ENCODE peak calls at places on chromosomes 2 and 18, in ten cellular contexts. N is adrenal gland, V is A549, O is spleen, F is tibial artery, R is hepatocyte, K is transverse colon, B is colonic mucosa, H is Karpas-422, S is NT2/D1. L is an unnamed sample.

GRCh38 chr2:3075941-3076340 is 301.7 kb downstream of the EIPR1 start:
- DNase-seq in N (no peak), V (no peak), O (peak; percentile 43), F (no peak), R (no peak), K (no peak), B (no peak), H (no peak), S (no peak), L (no peak)

GRCh38 chr2:209472386-209472832 is 48.6 kb downstream of the MAP2 start:
- DNase-seq in N (no peak), V (peak; percentile 40), O (no peak), F (no peak), R (no peak), K (no peak), B (no peak), H (no peak), S (peak; percentile 16), L (no peak)

GRCh38 chr2:25168256-25169072 is at the start of gene POMC:
- DNase-seq in N (no peak), V (peak; percentile 24), O (peak; percentile 82), F (no peak), R (peak; percentile 58), K (peak; percentile 13), B (no peak), H (no peak), S (no peak), L (peak; percentile 32)

GRCh38 chr18:78240091-78240490 is 739.5 kb upstream of the SALL3 start:
- DNase-seq in N (no peak), V (no peak), O (no peak), F (no peak), R (no peak), K (no peak), B (no peak), H (no peak), S (no peak), L (no peak)

GRCh38 chr2:29322011-29322410 is 206.8 kb downstream of the CLIP4 start:
- DNase-seq in N (no peak), V (no peak), O (no peak), F (peak; percentile 10), R (no peak), K (no peak), B (no peak), H (no peak), S (no peak), L (no peak)

GRCh38 chr2:102438578-102438977 is 15.6 kb downstream of the IL18RAP start:
- DNase-seq in N (no peak), V (no peak), O (no peak), F (no peak), R (no peak), K (no peak), B (no peak), H (no peak), S (no peak), L (no peak)

GRCh38 chr2:235050992-235051351 is 99.2 kb downstream of the SH3BP4 start:
- DNase-seq in N (peak; percentile 66), V (peak; percentile 42), O (peak; percentile 75), F (peak; percentile 96), R (peak; percentile 78), K (peak; percentile 87), B (peak; percentile 92), H (peak; percentile 75), S (no peak), L (peak; percentile 90)

GRCh38 chr2:231315896-231316295 is 79.6 kb upstream of the B3GNT7 start:
- DNase-seq in N (no peak), V (no peak), O (no peak), F (no peak), R (no peak), K (no peak), B (no peak), H (peak; percentile 70), S (no peak), L (no peak)

GRCh38 chr2:83689402-83689801 is 769.7 kb downstream of the SUCLG1 start:
- DNase-seq in N (no peak), V (no peak), O (no peak), F (no peak), R (no peak), K (no peak), B (no peak), H (no peak), S (no peak), L (no peak)

GRCh38 chr2:9474361-9475117 is at the start of gene IAH1:
- DNase-seq in N (peak; percentile 79), V (peak; percentile 65), O (peak; percentile 93), F (peak; percentile 78), R (peak; percentile 71), K (peak; percentile 71), B (peak; percentile 66), H (peak; percentile 80), S (no peak), L (peak; percentile 69)

GRCh38 chr2:64617631-64618151 is 36.0 kb downstream of the SERTAD2 start:
- DNase-seq in N (no peak), V (no peak), O (no peak), F (no peak), R (no peak), K (no peak), B (no peak), H (no peak), S (no peak), L (no peak)

GRCh38 chr2:43387092-43388062 is 161.0 kb upstream of the ZFP36L2 start:
- DNase-seq in N (no peak), V (no peak), O (no peak), F (no peak), R (no peak), K (peak; percentile 15), B (no peak), H (no peak), S (no peak), L (no peak)

GRCh38 chr2:241638940-241639339 is 1.4 kb downstream of the ATG4B start:
- DNase-seq in N (no peak), V (no peak), O (peak; percentile 83), F (no peak), R (no peak), K (no peak), B (no peak), H (no peak), S (no peak), L (no peak)
- H3K4me3 ChIP-seq in N (no peak overlapping the region), V (peak overlapping the region; percentile 88), O (no peak overlapping the region), F (no peak overlapping the region), R (peak overlapping the region; percentile 93), K (no peak overlapping the region), B (no peak overlapping the region), H (peak overlapping the region; percentile 84), S (no peak overlapping the region), L (no peak overlapping the region)

GRCh38 chr18:10225300-10225699 is 229.1 kb upstream of the APCDD1 start:
- DNase-seq in N (no peak), V (no peak), O (no peak), F (no peak), R (no peak), K (no peak), B (no peak), H (no peak), S (no peak), L (no peak)
- H3K9me3 ChIP-seq in N (no peaks in the 10 kb centered on the region), V (peaks cover 2% of the 10 kb centered on the region), O (peaks cover 32% of the 10 kb centered on the region), F (no peaks in the 10 kb centered on the region), R (no peaks in the 10 kb centered on the region), K (peaks cover 4% of the 10 kb centered on the region), B (no peaks in the 10 kb centered on the region), H (no peaks in the 10 kb centered on the region), S (peaks cover 18% of the 10 kb centered on the region), L (no peaks in the 10 kb centered on the region)

DNA sequence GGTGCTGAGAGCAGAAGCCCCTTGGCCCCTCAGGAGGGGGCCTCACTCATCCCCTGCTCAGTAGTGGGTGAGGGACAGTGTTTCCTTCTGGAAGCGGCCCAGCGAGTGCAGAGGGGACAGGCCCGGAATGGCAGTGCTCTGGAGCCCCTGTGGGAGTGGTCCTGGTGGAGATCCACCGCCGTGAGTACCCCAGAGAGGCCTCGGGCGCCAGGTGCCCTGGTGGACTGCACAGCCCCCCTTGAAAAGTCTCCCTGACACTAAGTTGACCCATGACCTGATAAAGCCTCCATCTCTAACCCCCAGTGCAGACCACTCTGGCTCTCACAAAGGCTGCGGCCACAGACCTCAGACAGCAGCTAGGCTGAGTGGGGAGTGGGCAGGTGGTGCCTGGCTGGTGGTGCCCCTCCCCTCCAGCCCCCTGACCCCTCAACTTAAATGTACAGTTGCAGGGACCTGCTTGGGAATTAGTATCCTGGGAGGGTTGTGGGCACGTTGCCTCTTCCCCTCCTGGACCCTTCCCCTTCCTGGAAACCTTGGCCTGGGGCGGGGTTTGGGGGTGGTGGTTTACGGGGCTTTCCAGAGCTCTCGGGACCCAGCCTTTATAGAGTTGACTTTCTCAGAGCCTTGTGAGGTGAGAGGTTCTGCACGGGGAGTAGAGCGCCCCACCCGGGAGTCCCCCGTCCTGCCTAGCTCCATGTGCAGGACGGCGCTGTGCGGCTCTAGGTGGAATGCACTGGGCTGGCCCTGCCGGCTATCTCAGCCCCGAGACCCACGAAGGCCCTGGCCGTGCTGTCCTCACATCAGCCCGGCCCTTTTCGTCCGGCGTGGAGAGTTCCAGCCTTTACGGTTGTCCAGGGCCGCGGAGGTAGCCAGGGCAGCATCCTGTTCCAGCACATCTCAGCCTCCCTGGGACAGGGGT is 62.7 kb downstream of the RTP5 start:
- DNase-seq in N (no peak), V (no peak), O (no peak), F (no peak), R (no peak), K (no peak), B (no peak), H (no peak), S (no peak), L (no peak)
- H3K4me3 ChIP-seq in N (no peak overlapping the region), V (no peak overlapping the region), O (no peak overlapping the region), F (no peak overlapping the region), R (no peak overlapping the region), K (no peak overlapping the region), B (no peak overlapping the region), H (no peak overlapping the region), S (no peak overlapping the region), L (no peak overlapping the region)

DNA sequence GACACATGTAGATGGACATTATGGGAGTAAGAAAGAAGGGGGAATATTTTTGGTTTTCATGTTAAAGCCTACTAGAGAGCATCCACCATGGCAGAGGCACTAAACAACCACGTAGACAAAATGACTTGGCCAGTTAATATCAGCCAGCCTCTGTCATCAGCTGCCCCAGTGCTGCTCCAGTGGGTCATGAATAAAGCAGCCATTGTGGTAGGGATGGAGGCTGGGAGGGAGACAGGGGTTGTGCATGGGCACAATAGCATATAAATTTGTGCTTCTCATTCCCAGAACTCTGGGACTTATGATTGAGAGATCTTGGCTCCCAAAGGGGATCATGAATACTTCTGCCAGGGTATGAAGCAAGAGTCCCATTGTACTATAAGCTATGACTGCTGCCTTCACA is 31.1 kb upstream of the CXCR4 start:
- DNase-seq in N (no peak), V (no peak), O (no peak), F (no peak), R (no peak), K (no peak), B (no peak), H (no peak), S (no peak), L (no peak)
- H3K9me3 ChIP-seq in N (no peaks in the 10 kb centered on the region), V (no peaks in the 10 kb centered on the region), O (no peaks in the 10 kb centered on the region), F (no peaks in the 10 kb centered on the region), R (no peaks in the 10 kb centered on the region), K (no peaks in the 10 kb centered on the region), B (no peaks in the 10 kb centered on the region), H (no peaks in the 10 kb centered on the region), S (no peaks in the 10 kb centered on the region), L (no peaks in the 10 kb centered on the region)

GRCh38 chr2:241035142-241035817 is 36.9 kb downstream of the SNED1 start:
- DNase-seq in N (no peak), V (no peak), O (peak; percentile 76), F (no peak), R (no peak), K (no peak), B (no peak), H (peak; percentile 63), S (no peak), L (no peak)
- H3K4me3 ChIP-seq in N (no peak overlapping the region), V (no peak overlapping the region), O (no peak overlapping the region), F (no peak overlapping the region), R (no peak overlapping the region), K (no peak overlapping the region), B (no peak overlapping the region), H (no peak overlapping the region), S (no peak overlapping the region), L (no peak overlapping the region)

L was measured in testis.